ENCODE peak calls at places on chromosomes 13 and 19, in four cellular contexts. R, O, T and Z are unnamed samples.
A peak's percentile ranks its signal among the peaks of the same experiment; 100 is the strongest.

GRCh38 chr19:56153507-56153906 is 12.4 kb downstream of the ZNF444 start:
- DNase-seq in T (no peak), R (no peak), O (no peak), Z (no peak)

GRCh38 chr19:3855321-3855720 is 13.5 kb downstream of the ZFR2 start:
- DNase-seq in R (no peak), T (no peak), O (no peak), Z (no peak)

GRCh38 chr19:29370276-29370675 is 155.5 kb upstream of the VSTM2B start:
- DNase-seq in T (no peak), O (no peak), R (no peak), Z (no peak)

GRCh38 chr13:47310376-47310775 is 413.5 kb upstream of the HTR2A start:
- DNase-seq in R (no peak), T (no peak), O (no peak), Z (no peak)

GRCh38 chr13:96796234-96796633 is 198.0 kb downstream of the OXGR1 start:
- DNase-seq in T (no peak), R (no peak), O (no peak), Z (no peak)

GRCh38 chr19:46818812-46819211 is 30.4 kb upstream of the SLC1A5 start:
- DNase-seq in O (peak; percentile 46), R (no peak), T (no peak), Z (no peak)

GRCh38 chr19:44611812-44612295 is 1.5 kb upstream of the IGSF23 start:
- DNase-seq in O (no peak), T (no peak), R (no peak), Z (no peak)

GRCh38 chr13:109610517-109610916 is 175.9 kb downstream of the IRS2 start:
- DNase-seq in O (peak; percentile 12), T (peak; percentile 31), R (peak; percentile 6), Z (no peak)

GRCh38 chr19:19502808-19503602 is 12.3 kb downstream of the TSSK6 start:
- DNase-seq in T (no peak), R (no peak), O (no peak), Z (no peak)

GRCh38 chr13:107252021-107252420 is 684.1 kb upstream of the ARGLU1 start:
- DNase-seq in R (no peak), O (no peak), T (no peak), Z (no peak)

GRCh38 chr19:20664917-20665781 is 3.8 kb upstream of the ZNF626 start:
- DNase-seq in R (no peak), O (peak; percentile 34), T (peak; percentile 54), Z (no peak)

GRCh38 chr13:113726961-113727411 is 32.0 kb upstream of the TMEM255B start:
- DNase-seq in O (peak; percentile 10), R (no peak), T (no peak), Z (no peak)

GRCh38 chr13:36533806-36534205 is 101.5 kb downstream of the CCNA1 start:
- DNase-seq in R (no peak), T (no peak), O (peak; percentile 4), Z (no peak)

GRCh38 chr13:23674795-23675640 is 104.8 kb downstream of the TNFRSF19 start:
- DNase-seq in O (peak; percentile 52), T (no peak), R (no peak), Z (no peak)

GRCh38 chr13:99313473-99313872 is 6.3 kb upstream of the GPR183 start:
- DNase-seq in O (peak; percentile 29), T (no peak), R (no peak), Z (no peak)

GRCh38 chr13:73849292-73849691 is 284.9 kb downstream of the KLF12 start:
- DNase-seq in T (no peak), O (peak; percentile 57), R (no peak), Z (no peak)

GRCh38 chr19:7254590-7254989 is 39.6 kb downstream of the INSR start:
- DNase-seq in O (no peak), T (no peak), R (no peak), Z (no peak)

GRCh38 chr13:114143806-114144605 is 11.6 kb upstream of the RASA3 start:
- DNase-seq in R (no peak), O (no peak), T (no peak), Z (no peak)

GRCh38 chr19:42030605-42031004 is 36.6 kb upstream of the ATP1A3 start:
- DNase-seq in R (no peak), O (no peak), T (no peak), Z (no peak)

GRCh38 chr13:44293908-44294735 is 79.5 kb upstream of the SERP2 start:
- DNase-seq in O (peak; percentile 69), T (no peak), R (no peak), Z (no peak)

GRCh38 chr19:44865196-44865767 is 19.2 kb downstream of the NECTIN2 start:
- DNase-seq in R (no peak), O (no peak), T (no peak), Z (no peak)

GRCh38 chr19:6925801-6926751 is 38.7 kb downstream of the ADGRE1 start:
- DNase-seq in R (peak; percentile 10), O (no peak), T (no peak), Z (no peak)

GRCh38 chr13:37640499-37640898 is 41.9 kb upstream of the POSTN start:
- DNase-seq in O (peak; percentile 90), T (no peak), R (no peak), Z (no peak)